ENCODE peak calls at places on chromosomes 4 and X, in nine cellular contexts. G, D, S, M, V, K, N, P and F are unnamed samples.

GRCh38 chrX:97563531-97564133 is 679.9 kb downstream of the RPA4 start:
- DNase-seq in G (peak), N (peak), M (peak), K (peak), D (peak), P (no peak), S (no peak), V (peak), F (peak)

GRCh38 chrX:55143621-55144020 is 54.8 kb downstream of the PAGE2 start:
- DNase-seq in D (no peak), V (no peak), P (no peak), S (no peak), N (no peak), M (no peak), G (no peak), K (no peak), F (no peak)

GRCh38 chr4:54274264-54274663 is 45.2 kb downstream of the PDGFRA start:
- DNase-seq in D (no peak), K (no peak), V (no peak), M (no peak), S (no peak), N (no peak), P (no peak), G (no peak), F (no peak)

GRCh38 chrX:149493567-149494562 is 11.2 kb downstream of the IDS start:
- DNase-seq in K (no peak), D (no peak), S (peak), N (no peak), G (no peak), P (no peak), V (no peak), M (no peak), F (no peak)

GRCh38 chrX:129842510-129843208 is 1.0 kb downstream of the ZDHHC9 start:
- DNase-seq in D (no peak), K (peak), P (no peak), M (no peak), S (peak), G (no peak), N (no peak), V (no peak), F (no peak)

GRCh38 chr4:57187241-57187640 is 77.1 kb upstream of the IGFBP7 start:
- DNase-seq in V (no peak), M (no peak), G (no peak), P (no peak), N (no peak), D (no peak), S (no peak), K (no peak), F (no peak)

GRCh38 chrX:44784241-44784640 is 59.6 kb upstream of the DUSP21 start:
- DNase-seq in M (no peak), P (no peak), N (no peak), S (no peak), D (no peak), G (no peak), K (no peak), V (no peak), F (no peak)

GRCh38 chrX:138925330-138925729 is 213.8 kb upstream of the FGF13 start:
- DNase-seq in M (no peak), D (peak), P (no peak), V (no peak), S (no peak), N (no peak), K (peak), G (no peak), F (no peak)

GRCh38 chr4:161419822-161420221 is 744.0 kb downstream of the FSTL5 start:
- DNase-seq in G (no peak), D (no peak), P (no peak), V (no peak), S (no peak), K (no peak), M (peak), N (no peak), F (peak)

GRCh38 chr4:105474110-105474518 is 252 bp upstream of the PPA2 start:
- DNase-seq in V (peak), G (no peak), S (no peak), N (no peak), M (no peak), P (no peak), D (peak), K (peak), F (no peak)

GRCh38 chr4:182922551-182923284 is 5.5 kb upstream of the DCTD start:
- DNase-seq in S (no peak), K (no peak), M (no peak), D (no peak), N (no peak), V (no peak), G (no peak), P (no peak), F (no peak)

GRCh38 chrX:151030845-151031244 is 47.7 kb downstream of the HMGB3 start:
- DNase-seq in M (no peak), S (no peak), V (no peak), N (no peak), K (no peak), P (no peak), D (no peak), G (peak), F (no peak)

GRCh38 chr4:1598641-1599481 is 85.3 kb downstream of the FAM53A start:
- DNase-seq in K (no peak), D (no peak), G (no peak), S (no peak), V (no peak), P (no peak), N (no peak), M (no peak), F (no peak)

GRCh38 chrX:15816886-15817285 is 26.6 kb downstream of the ZRSR2 start:
- DNase-seq in D (no peak), N (no peak), M (no peak), G (peak), V (no peak), K (no peak), S (peak), P (no peak), F (no peak)

GRCh38 chr4:10456270-10457254 is 664 bp downstream of the ZNF518B start:
- DNase-seq in N (peak), K (peak), S (peak), D (peak), G (peak), V (peak), P (peak), M (no peak), F (no peak)

GRCh38 chr4:6372649-6373525 is 99.5 kb downstream of the PPP2R2C start:
- DNase-seq in K (peak), G (peak), D (no peak), M (no peak), S (peak), V (no peak), N (peak), P (no peak), F (peak)

GRCh38 chrX:134803551-134804183 is 145.4 kb upstream of the PLAC1 start:
- DNase-seq in S (no peak), P (no peak), K (no peak), N (no peak), M (no peak), G (peak), V (no peak), D (no peak), F (no peak)

GRCh38 chr4:43325220-43325967 is 432.9 kb downstream of the GRXCR1 start:
- DNase-seq in D (no peak), N (no peak), S (no peak), P (no peak), G (no peak), M (no peak), V (no peak), K (no peak), F (no peak)

GRCh38 chrX:13733506-13733905 is 914 bp downstream of the TRAPPC2 start:
- DNase-seq in S (no peak), K (no peak), D (no peak), M (no peak), G (no peak), V (no peak), N (no peak), P (no peak), F (no peak)

GRCh38 chr4:110610940-110611785 is 11.7 kb downstream of the PITX2 start:
- DNase-seq in D (no peak), S (no peak), M (no peak), G (no peak), N (no peak), K (no peak), P (no peak), V (no peak), F (no peak)

GRCh38 chr4:82592639-82593038 is 30.9 kb upstream of the TMEM150C start:
- DNase-seq in M (no peak), P (no peak), G (no peak), V (no peak), K (no peak), S (no peak), D (no peak), N (no peak), F (no peak)

GRCh38 chr4:82431026-82431745 is 796 bp downstream of the ENOPH1 start:
- DNase-seq in D (peak), V (peak), N (no peak), K (no peak), M (no peak), G (peak), S (peak), P (no peak), F (no peak)

GRCh38 chr4:40473578-40474388 is 138.7 kb downstream of the CHRNA9 start:
- DNase-seq in N (no peak), K (no peak), S (no peak), D (no peak), V (no peak), P (no peak), M (no peak), G (no peak), F (no peak)